ENCODE peak calls at places on chromosome 6, in four cellular contexts. O is lower lobe of right lung, Z is HT1080, P is cerebellum. F is an unnamed sample.

GRCh38 chr6:25971187-25971811 is 8.7 kb downstream of the TRIM38 start:
- DNase-seq in O (no peak), Z (peak), P (no peak), F (no peak)

GRCh38 chr6:83417880-83418663 is 12.8 kb downstream of the ME1 start:
- DNase-seq in O (no peak), Z (peak), P (no peak), F (peak)

GRCh38 chr6:12725263-12725662 is 8.7 kb downstream of the PHACTR1 start:
- DNase-seq in O (no peak), Z (no peak), P (no peak), F (no peak)

GRCh38 chr6:55902796-55903195 is 27.4 kb upstream of the BMP5 start:
- DNase-seq in O (no peak), Z (no peak), P (no peak), F (no peak)

GRCh38 chr6:5151955-5152401 is 66.8 kb downstream of the PPP1R3G start:
- DNase-seq in O (no peak), Z (peak), P (peak), F (peak)

GRCh38 chr6:128600397-128600951 is 80.1 kb upstream of the PTPRK start:
- DNase-seq in O (no peak), Z (peak), P (no peak), F (peak)

GRCh38 chr6:41037107-41037900 is 1.7 kb downstream of the UNC5CL start:
- DNase-seq in O (no peak), Z (no peak), P (no peak), F (peak)

GRCh38 chr6:124924333-124924759 is 37.9 kb upstream of the RNF217 start:
- DNase-seq in O (no peak), Z (peak), P (no peak), F (no peak)

GRCh38 chr6:2948228-2949025 is 22.9 kb downstream of the SERPINB6 start:
- DNase-seq in O (no peak), Z (no peak), P (no peak), F (no peak)

GRCh38 chr6:122789862-122790739 is 1.0 kb downstream of the SMPDL3A start:
- DNase-seq in O (no peak), Z (no peak), P (peak), F (peak)

GRCh38 chr6:106692823-106693216 is 63.4 kb downstream of the QRSL1 start:
- DNase-seq in O (no peak), Z (no peak), P (no peak), F (no peak)

GRCh38 chr6:42864602-42865001 is 14.8 kb upstream of the RPL7L1 start:
- DNase-seq in O (no peak), Z (no peak), P (no peak), F (no peak)

GRCh38 chr6:43952746-43953145 is 174.5 kb downstream of the MRPL14 start:
- DNase-seq in O (no peak), Z (no peak), P (no peak), F (no peak)

GRCh38 chr6:84582997-84583396 is 181.4 kb downstream of the TBX18 start:
- DNase-seq in O (no peak), Z (peak), P (no peak), F (no peak)

GRCh38 chr6:47033029-47033796 is 8.9 kb downstream of the ADGRF1 start:
- DNase-seq in O (no peak), Z (no peak), P (no peak), F (no peak)

GRCh38 chr6:156250593-156250992 is 526.6 kb upstream of the ARID1B start:
- DNase-seq in O (no peak), Z (no peak), P (no peak), F (no peak)

GRCh38 chr6:141491684-141492083 is 641.0 kb upstream of the GJE1 start:
- DNase-seq in O (no peak), Z (no peak), P (no peak), F (no peak)

GRCh38 chr6:11532097-11532496 is 5.5 kb upstream of the TMEM170B start:
- DNase-seq in O (no peak), Z (no peak), P (no peak), F (no peak)

GRCh38 chr6:36324715-36325114 is 12.0 kb downstream of the BNIP5 start:
- DNase-seq in O (no peak), Z (no peak), P (no peak), F (no peak)

GRCh38 chr6:90393232-90393884 is 96.7 kb upstream of the BACH2 start:
- DNase-seq in O (no peak), Z (peak), P (peak), F (peak)

GRCh38 chr6:61562098-61562497 is 723.9 kb downstream of the KHDRBS2 start:
- DNase-seq in O (no peak), Z (no peak), P (no peak), F (no peak)

GRCh38 chr6:120055071-120055470 is 705.5 kb upstream of the MAN1A1 start:
- DNase-seq in O (no peak), Z (no peak), P (no peak), F (no peak)

GRCh38 chr6:98636941-98637340 is 197.4 kb upstream of the POU3F2 start:
- DNase-seq in O (no peak), Z (no peak), P (no peak), F (no peak)

GRCh38 chr6:147131728-147132127 is 72.5 kb upstream of the STXBP5 start:
- DNase-seq in O (no peak), Z (no peak), P (no peak), F (no peak)

GRCh38 chr6:52509281-52510212 is 67.3 kb downstream of the TRAM2 start:
- DNase-seq in O (no peak), Z (peak), P (no peak), F (no peak)

GRCh38 chr6:114430534-114431124 is 87.8 kb upstream of the HS3ST5 start:
- DNase-seq in O (no peak), Z (peak), P (no peak), F (no peak)

GRCh38 chr6:2666906-2667575 is 83.7 kb downstream of the MYLK4 start:
- DNase-seq in O (no peak), Z (no peak), P (no peak), F (no peak)

GRCh38 chr6:49027644-49028043 is 435.4 kb downstream of the MMUT start:
- DNase-seq in O (no peak), Z (no peak), P (no peak), F (no peak)

GRCh38 chr6:53029761-53030160 is 34.7 kb upstream of the GSTA4 start:
- DNase-seq in O (no peak), Z (no peak), P (no peak), F (no peak)

GRCh38 chr6:148263010-148263409 is 79.6 kb upstream of the SASH1 start:
- DNase-seq in O (no peak), Z (no peak), P (no peak), F (peak)

GRCh38 chr6:9520417-9521151 is 894.3 kb downstream of the TFAP2A start:
- DNase-seq in O (no peak), Z (peak), P (no peak), F (peak)

GRCh38 chr6:135861189-135861588 is 9.7 kb downstream of the PDE7B start:
- DNase-seq in O (no peak), Z (no peak), P (no peak), F (no peak)